ENCODE peak calls at places on chromosomes 11 and 22, in ten cellular contexts. F is HCT116, O is K562, J is transverse colon, V is GM12891, P is prostate gland, Q is SK-N-MC, W is SK-N-SH, K is suprapubic skin, L is GM12892. C is an unnamed sample.

GRCh38 chr11:15867886-15868285 is 488.5 kb downstream of the SOX6 start:
- DNase-seq in P (no peak), Q (no peak), J (no peak), O (no peak), K (no peak), V (no peak), F (no peak), W (no peak), L (no peak), C (no peak)

GRCh38 chr11:15113381-15113780 is 1.3 kb upstream of the INSC start:
- DNase-seq in K (no peak), P (no peak), Q (no peak), J (peak; percentile 37), L (peak; percentile 33), F (no peak), W (no peak), O (no peak), V (peak; percentile 45), C (no peak)

GRCh38 chr11:112889446-112889845 is 71.8 kb upstream of the NCAM1 start:
- DNase-seq in J (no peak), W (no peak), P (no peak), K (no peak), Q (no peak), V (no peak), L (no peak), O (no peak), F (no peak), C (no peak)

GRCh38 chr11:108931168-108931567 is 266.3 kb downstream of the DDX10 start:
- DNase-seq in K (no peak), Q (no peak), J (no peak), V (no peak), F (no peak), P (no peak), W (no peak), L (no peak), O (no peak), C (no peak)

GRCh38 chr11:89361738-89362137 is 129.4 kb downstream of the NOX4 start:
- DNase-seq in F (no peak), L (no peak), K (no peak), Q (no peak), W (no peak), J (no peak), P (no peak), V (no peak), O (no peak), C (no peak)

GRCh38 chr22:23294221-23294620 is 113.9 kb downstream of the BCR start:
- DNase-seq in K (no peak), P (no peak), L (no peak), Q (no peak), O (no peak), J (no peak), F (no peak), V (no peak), W (no peak), C (no peak)

GRCh38 chr11:60310407-60310998 is 16.6 kb upstream of the MS4A6E start:
- DNase-seq in L (peak; percentile 9), P (no peak), V (peak; percentile 22), F (no peak), K (no peak), J (peak; percentile 27), W (no peak), O (no peak), Q (no peak), C (no peak)

GRCh38 chr11:125600663-125601062 is 8.0 kb downstream of the STT3A start:
- DNase-seq in W (no peak), L (no peak), J (no peak), P (no peak), K (no peak), V (no peak), O (no peak), Q (no peak), F (no peak), C (no peak)

GRCh38 chr22:35900483-35901168 is 128.0 kb downstream of the RBFOX2 start:
- DNase-seq in Q (no peak), O (no peak), K (no peak), V (no peak), F (peak; percentile 28), W (no peak), P (no peak), J (no peak), L (no peak), C (no peak)

GRCh38 chr11:43825217-43825816 is 55.3 kb upstream of the ALKBH3 start:
- DNase-seq in W (peak; percentile 46), L (no peak), K (no peak), J (no peak), O (peak; percentile 56), V (no peak), F (peak; percentile 31), P (peak; percentile 15), Q (no peak), C (peak; percentile 8)

GRCh38 chr11:121722431-121723256 is 269.9 kb upstream of the SORL1-AS1 start:
- DNase-seq in O (no peak), Q (no peak), P (peak; percentile 42), F (no peak), L (no peak), W (peak; percentile 82), V (no peak), K (peak; percentile 83), J (peak; percentile 47), C (peak; percentile 87)

GRCh38 chr22:38715176-38715764 is 9.5 kb downstream of the GTPBP1 start:
- DNase-seq in V (no peak), K (no peak), L (no peak), P (no peak), O (no peak), F (no peak), J (no peak), W (no peak), Q (no peak), C (no peak)

GRCh38 chr11:130775306-130776043 is 140.8 kb downstream of the SNX19 start:
- DNase-seq in L (no peak), P (no peak), J (no peak), W (no peak), Q (no peak), O (no peak), K (no peak), V (no peak), F (no peak), C (no peak)

GRCh38 chr11:837189-837989 is 4.6 kb downstream of the CD151 start:
- DNase-seq in L (no peak), Q (no peak), F (no peak), P (no peak), W (no peak), K (no peak), V (no peak), O (peak; percentile 44), J (no peak), C (no peak)
- TF ChIP-seq POLR2AphosphoS5 in L (peak; percentile 17), Q (peak; percentile 55), F (no peak), P (no peak), W (no peak), K (no peak), V (peak; percentile 24), O (no peak), J (no peak), C (no peak)

GRCh38 chr11:74681686-74682651 is 49.3 kb downstream of the CHRDL2 start:
- DNase-seq in W (no peak), L (no peak), J (peak; percentile 26), K (peak; percentile 62), P (peak; percentile 85), Q (no peak), V (no peak), O (no peak), F (no peak), C (no peak)
- TF ChIP-seq POLR2AphosphoS5 in W (no peak), L (no peak), J (no peak), K (no peak), P (peak; percentile 90), Q (no peak), V (no peak), O (no peak), F (no peak), C (no peak)

GRCh38 chr11:64003807-64004589 is 17.8 kb downstream of the OTUB1 start:
- DNase-seq in Q (peak; percentile 32), O (no peak), F (no peak), L (no peak), P (no peak), K (no peak), W (no peak), J (no peak), V (no peak), C (no peak)
- TF ChIP-seq POLR2AphosphoS5 in Q (no peak), O (no peak), F (no peak), L (no peak), P (no peak), K (no peak), W (no peak), J (no peak), V (no peak), C (no peak)

GRCh38 chr22:41429232-41429945 is 17.2 kb downstream of the TOB2 start:
- DNase-seq in F (no peak), L (no peak), W (no peak), V (no peak), K (no peak), P (no peak), O (no peak), Q (no peak), J (no peak), C (no peak)

GRCh38 chr22:41429946-41430332 is 16.7 kb downstream of the TOB2 start:
- DNase-seq in Q (no peak), P (no peak), K (no peak), O (no peak), L (no peak), V (no peak), W (no peak), F (no peak), J (no peak), C (no peak)

GRCh38 chr22:41435560-41435959 is 11.0 kb downstream of the TOB2 start:
- DNase-seq in J (no peak), O (no peak), Q (no peak), K (no peak), P (no peak), W (no peak), L (no peak), F (no peak), V (no peak), C (no peak)

GRCh38 chr22:41436322-41437113 is 10.1 kb downstream of the TOB2 start:
- DNase-seq in P (no peak), O (no peak), J (no peak), V (no peak), L (no peak), F (no peak), K (no peak), Q (no peak), W (no peak), C (no peak)

GRCh38 chr22:41431656-41432055 is 14.9 kb downstream of the TOB2 start:
- DNase-seq in Q (no peak), O (no peak), V (no peak), L (no peak), J (no peak), F (no peak), W (no peak), P (no peak), K (no peak), C (no peak)
- TF ChIP-seq POLR2AphosphoS5 in Q (no peak), O (no peak), V (peak; percentile 32), L (no peak), J (no peak), F (no peak), W (no peak), P (no peak), K (no peak), C (no peak)

GRCh38 chr11:280762-281485 is 2.7 kb downstream of the NLRP6 start:
- DNase-seq in P (no peak), Q (no peak), L (peak; percentile 28), J (no peak), O (no peak), F (no peak), K (peak; percentile 77), W (peak; percentile 31), V (peak; percentile 58), C (no peak)
- TF ChIP-seq POLR2AphosphoS5 in P (no peak), Q (no peak), L (no peak), J (no peak), O (no peak), F (no peak), K (no peak), W (no peak), V (no peak), C (no peak)

GRCh38 chr11:93541884-93542752 is 1.1 kb downstream of the SMCO4 start:
- DNase-seq in J (peak; percentile 67), L (peak; percentile 46), O (peak; percentile 83), K (no peak), P (peak; percentile 71), W (peak; percentile 62), Q (no peak), F (no peak), V (peak; percentile 43), C (peak; percentile 62)
- TF ChIP-seq POLR2AphosphoS5 in J (no peak), L (no peak), O (no peak), K (no peak), P (peak; percentile 74), W (no peak), Q (no peak), F (no peak), V (no peak), C (no peak)